ENCODE peak calls at places on chromosomes 13 and 19, in seven cellular contexts. L is CD8-positive, alpha-beta memory T cell; V is brain microvascular endothelial cell; Z is GM03348; H is HS-5; G is glutamatergic neuron; T is GM12892. K is an unnamed sample.

GRCh38 chr13:37947419-37948140 is 78.0 kb upstream of the TRPC4 start:
- DNase-seq in G (no peak), Z (no peak), L (no peak), T (no peak), V (no peak), H (no peak), K (no peak)

GRCh38 chr13:52969373-52969772 is 59.2 kb upstream of the OLFM4 start:
- DNase-seq in G (peak), T (no peak), L (no peak), Z (no peak), V (no peak), H (no peak), K (no peak)

GRCh38 chr13:34155931-34156607 is 338.1 kb downstream of the RFC3 start:
- DNase-seq in T (no peak), H (no peak), Z (peak), G (no peak), L (no peak), V (peak), K (no peak)

GRCh38 chr13:38582133-38582532 is 104.7 kb upstream of the FREM2 start:
- DNase-seq in T (no peak), V (peak), H (peak), Z (peak), G (no peak), L (no peak), K (peak)

GRCh38 chr13:49610176-49610575 is 18.1 kb upstream of the ARL11 start:
- DNase-seq in H (no peak), T (no peak), G (peak), L (no peak), V (no peak), Z (no peak), K (no peak)

GRCh38 chr19:30350995-30351394 is 21.2 kb upstream of the ZNF536 start:
- DNase-seq in L (no peak), H (no peak), G (no peak), T (no peak), Z (no peak), V (no peak), K (no peak)

GRCh38 chr19:18987456-18987855 is 45.9 kb downstream of the SUGP2 start:
- DNase-seq in G (no peak), L (no peak), H (no peak), T (no peak), Z (no peak), V (no peak), K (no peak)

GRCh38 chr13:26978081-26978860 is 193.3 kb downstream of the USP12 start:
- DNase-seq in V (no peak), G (no peak), Z (no peak), H (no peak), L (no peak), T (no peak), K (no peak)

GRCh38 chr13:33228645-33229445 is 56.7 kb downstream of the STARD13 start:
- DNase-seq in L (peak), T (no peak), V (peak), H (no peak), Z (peak), G (no peak), K (no peak)

GRCh38 chr19:45862271-45862563 is 730 bp downstream of the SYMPK start:
- DNase-seq in G (no peak), L (no peak), Z (no peak), V (no peak), H (no peak), T (no peak), K (no peak)

GRCh38 chr13:77184455-77184854 is 142.4 kb downstream of the MYCBP2 start:
- DNase-seq in V (no peak), H (no peak), T (peak), L (no peak), G (no peak), Z (no peak), K (no peak)

GRCh38 chr19:35787227-35787799 is 11.9 kb downstream of the ARHGAP33 start:
- DNase-seq in H (no peak), Z (no peak), G (no peak), L (no peak), V (no peak), T (no peak), K (no peak)

GRCh38 chr19:6724631-6725185 is 4.3 kb upstream of the C3 start:
- DNase-seq in G (no peak), V (no peak), L (no peak), Z (no peak), T (no peak), H (no peak), K (no peak)

GRCh38 chr13:105936816-105937215 is 598.6 kb downstream of the EFNB2 start:
- DNase-seq in H (no peak), L (no peak), Z (no peak), G (no peak), V (no peak), T (no peak), K (no peak)

GRCh38 chr19:33497151-33497777 is 24.3 kb downstream of the PEPD start:
- DNase-seq in H (no peak), G (no peak), V (no peak), L (no peak), Z (no peak), T (no peak), K (no peak)